ENCODE peak calls at places on chromosomes 6 and 20, in five cellular contexts. One of them, this sample, is unnamed. For H3K27me3, the result is how much of the 10 kb centered on the place peaks cover.

GRCh38 chr20:41655966-41656685 is 37.9 kb upstream of the CHD6 start:
- DNase-seq in esophagus muscularis mucosa: no peak
- DNase-seq in CD8-positive, alpha-beta T cell: no peak
- DNase-seq in hepatocyte: no peak
- DNase-seq in heart right ventricle: no peak
- DNase-seq in this sample: peak

GRCh38 chr6:2843138-2843740 is 1.6 kb upstream of the SERPINB1 start:
- DNase-seq in hepatocyte: no peak
- DNase-seq in esophagus muscularis mucosa: peak
- DNase-seq in CD8-positive, alpha-beta T cell: no peak
- DNase-seq in heart right ventricle: no peak
- DNase-seq in this sample: no peak

GRCh38 chr6:31621991-31622390 is 1.5 kb downstream of the PRRC2A start:
- DNase-seq in heart right ventricle: no peak
- DNase-seq in hepatocyte: no peak
- DNase-seq in CD8-positive, alpha-beta T cell: no peak
- DNase-seq in esophagus muscularis mucosa: no peak
- DNase-seq in this sample: no peak

GRCh38 chr20:37821691-37822655 is 81.0 kb upstream of the VSTM2L start:
- DNase-seq in esophagus muscularis mucosa: no peak
- DNase-seq in hepatocyte: peak
- DNase-seq in heart right ventricle: no peak
- DNase-seq in CD8-positive, alpha-beta T cell: no peak
- DNase-seq in this sample: no peak

GRCh38 chr6:38110407-38111025 is 291.0 kb downstream of the ZFAND3 start:
- DNase-seq in heart right ventricle: no peak
- DNase-seq in CD8-positive, alpha-beta T cell: no peak
- DNase-seq in hepatocyte: peak
- DNase-seq in esophagus muscularis mucosa: no peak
- DNase-seq in this sample: peak

GRCh38 chr6:163460307-163460782 is 45.8 kb downstream of the QKI start:
- DNase-seq in hepatocyte: no peak
- DNase-seq in heart right ventricle: no peak
- DNase-seq in CD8-positive, alpha-beta T cell: no peak
- DNase-seq in esophagus muscularis mucosa: no peak
- DNase-seq in this sample: no peak

GRCh38 chr6:166710084-166710483 is 83.0 kb upstream of the RPS6KA2 start:
- DNase-seq in esophagus muscularis mucosa: no peak
- DNase-seq in CD8-positive, alpha-beta T cell: no peak
- DNase-seq in heart right ventricle: no peak
- DNase-seq in hepatocyte: no peak
- DNase-seq in this sample: no peak

GRCh38 chr6:149716584-149716983 is 1.3 kb downstream of the LATS1 start:
- DNase-seq in hepatocyte: no peak
- DNase-seq in heart right ventricle: no peak
- DNase-seq in esophagus muscularis mucosa: no peak
- DNase-seq in CD8-positive, alpha-beta T cell: no peak
- DNase-seq in this sample: no peak

GRCh38 chr20:13279171-13279570 is 58.1 kb downstream of the ISM1 start:
- DNase-seq in esophagus muscularis mucosa: no peak
- DNase-seq in heart right ventricle: no peak
- DNase-seq in CD8-positive, alpha-beta T cell: no peak
- DNase-seq in hepatocyte: no peak
- DNase-seq in this sample: no peak

GRCh38 chr6:15299430-15300131 is 53.7 kb downstream of the JARID2 start:
- DNase-seq in esophagus muscularis mucosa: no peak
- DNase-seq in hepatocyte: peak
- DNase-seq in CD8-positive, alpha-beta T cell: peak
- DNase-seq in heart right ventricle: peak
- DNase-seq in this sample: no peak

GRCh38 chr20:41029150-41029872 is 689 bp downstream of the TOP1 start:
- DNase-seq in esophagus muscularis mucosa: no peak
- DNase-seq in heart right ventricle: peak
- DNase-seq in CD8-positive, alpha-beta T cell: peak
- DNase-seq in hepatocyte: peak
- DNase-seq in this sample: peak

GRCh38 chr6:5030596-5031136 is 26.8 kb upstream of the RPP40 start:
- DNase-seq in hepatocyte: peak
- DNase-seq in esophagus muscularis mucosa: no peak
- DNase-seq in heart right ventricle: peak
- DNase-seq in CD8-positive, alpha-beta T cell: peak
- DNase-seq in this sample: peak

GRCh38 chr6:20197251-20197650 is 15.0 kb downstream of the MBOAT1 start:
- DNase-seq in heart right ventricle: no peak
- DNase-seq in esophagus muscularis mucosa: no peak
- DNase-seq in hepatocyte: no peak
- DNase-seq in CD8-positive, alpha-beta T cell: no peak
- DNase-seq in this sample: no peak

GRCh38 chr6:32885698-32886286 is 31.8 kb downstream of the PSMB9 start:
- DNase-seq in CD8-positive, alpha-beta T cell: no peak
- DNase-seq in hepatocyte: peak
- DNase-seq in heart right ventricle: no peak
- DNase-seq in esophagus muscularis mucosa: no peak
- DNase-seq in this sample: no peak

GRCh38 chr6:125094563-125094962 is 59.0 kb upstream of the TPD52L1 start:
- DNase-seq in esophagus muscularis mucosa: no peak
- DNase-seq in CD8-positive, alpha-beta T cell: no peak
- DNase-seq in hepatocyte: no peak
- DNase-seq in heart right ventricle: no peak
- DNase-seq in this sample: no peak

GRCh38 chr6:70312165-70312564 is 9.3 kb upstream of the COL9A1 start:
- DNase-seq in heart right ventricle: no peak
- DNase-seq in hepatocyte: no peak
- DNase-seq in CD8-positive, alpha-beta T cell: no peak
- DNase-seq in esophagus muscularis mucosa: no peak
- DNase-seq in this sample: no peak

GRCh38 chr20:29873946-29874345 is 1383.5 kb upstream of the DEFB115 start:
- DNase-seq in esophagus muscularis mucosa: peak
- DNase-seq in heart right ventricle: peak
- DNase-seq in CD8-positive, alpha-beta T cell: no peak
- DNase-seq in hepatocyte: peak
- DNase-seq in this sample: peak

GRCh38 chr6:2503816-2504494 is 246.8 kb downstream of the MYLK4 start:
- DNase-seq in CD8-positive, alpha-beta T cell: no peak
- DNase-seq in heart right ventricle: no peak
- DNase-seq in esophagus muscularis mucosa: no peak
- DNase-seq in hepatocyte: no peak
- DNase-seq in this sample: no peak

GRCh38 chr6:1136856-1137255 is 175.0 kb upstream of the FOXQ1 start:
- DNase-seq in heart right ventricle: no peak
- DNase-seq in CD8-positive, alpha-beta T cell: no peak
- DNase-seq in hepatocyte: no peak
- DNase-seq in esophagus muscularis mucosa: peak
- DNase-seq in this sample: no peak

GRCh38 chr6:3789896-3790558 is 38.5 kb upstream of the PXDC1 start:
- DNase-seq in CD8-positive, alpha-beta T cell: no peak
- DNase-seq in esophagus muscularis mucosa: no peak
- DNase-seq in heart right ventricle: no peak
- DNase-seq in hepatocyte: no peak
- DNase-seq in this sample: no peak

GRCh38 chr6:11732036-11732545 is 46.5 kb downstream of the ADTRP start:
- DNase-seq in heart right ventricle: peak
- DNase-seq in hepatocyte: no peak
- DNase-seq in esophagus muscularis mucosa: no peak
- DNase-seq in CD8-positive, alpha-beta T cell: no peak
- DNase-seq in this sample: no peak

GRCh38 chr6:138499303-138499991 is at the start of gene NHSL1:
- DNase-seq in CD8-positive, alpha-beta T cell: no peak
- DNase-seq in esophagus muscularis mucosa: no peak
- DNase-seq in heart right ventricle: no peak
- DNase-seq in hepatocyte: peak
- DNase-seq in this sample: no peak

DNA sequence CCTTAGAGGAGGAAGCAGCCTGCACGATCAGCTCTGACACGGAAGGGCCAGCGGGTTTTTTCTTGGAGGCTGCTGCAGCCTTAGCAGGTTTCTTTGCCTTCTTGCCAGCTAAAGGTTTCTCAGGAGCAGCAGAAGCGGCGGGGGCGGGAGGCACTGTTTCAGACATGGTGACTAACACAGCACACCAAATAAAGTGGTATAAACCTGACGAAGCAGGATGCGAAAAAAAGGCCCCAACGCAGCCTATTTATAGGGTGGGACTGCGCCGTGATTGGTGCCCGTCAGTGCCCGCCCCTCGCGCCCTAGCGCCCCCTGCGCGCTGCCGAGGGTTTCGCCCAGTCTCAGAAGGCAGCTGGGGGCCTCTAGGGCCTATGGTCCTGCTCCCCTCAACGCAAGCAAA is 55.0 kb downstream of the TRIM38 start:
- DNase-seq in CD8-positive, alpha-beta T cell: no peak
- DNase-seq in esophagus muscularis mucosa: no peak
- DNase-seq in hepatocyte: no peak
- DNase-seq in heart right ventricle: peak
- DNase-seq in this sample: no peak
- TF ChIP-seq CTCF in CD8-positive, alpha-beta T cell: no peak
- TF ChIP-seq CTCF in esophagus muscularis mucosa: peak
- TF ChIP-seq CTCF in hepatocyte: no peak
- TF ChIP-seq CTCF in heart right ventricle: peak
- TF ChIP-seq CTCF in this sample: no peak

DNA sequence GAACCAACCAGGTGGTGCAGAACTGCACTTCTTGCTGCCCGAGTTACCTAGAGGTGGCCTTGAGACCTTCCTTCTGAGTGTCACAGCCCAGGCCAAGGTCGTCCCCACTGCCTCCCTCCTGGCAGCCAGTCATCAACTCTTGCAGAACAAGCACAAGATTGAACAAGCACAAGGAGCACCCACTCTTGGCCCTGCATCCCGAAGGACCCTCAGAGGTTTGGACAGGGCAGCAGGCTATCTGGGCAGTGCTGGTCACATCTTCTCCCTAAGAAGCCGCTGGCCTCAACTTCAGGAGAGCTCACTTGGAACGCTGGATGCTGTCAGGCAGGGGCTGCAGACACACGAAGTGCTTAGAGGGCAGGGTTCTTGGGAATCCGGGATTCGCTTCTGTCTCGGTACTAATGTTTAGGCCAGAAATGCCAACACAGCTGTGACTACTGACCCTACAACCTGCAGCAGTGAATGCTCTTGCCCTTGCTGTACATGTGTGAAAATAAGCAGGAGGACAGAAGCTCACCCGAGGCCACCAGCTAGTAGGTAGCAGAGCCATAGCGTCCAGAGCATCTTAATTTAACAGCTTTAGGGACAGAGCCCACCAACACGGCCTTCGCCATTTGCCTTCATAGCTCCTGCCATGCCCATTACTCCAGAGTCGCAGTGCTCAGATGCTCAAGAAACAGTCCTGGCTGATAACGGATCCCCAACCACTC is 4.0 kb upstream of the ACSS1 start:
- DNase-seq in heart right ventricle: no peak
- DNase-seq in esophagus muscularis mucosa: no peak
- DNase-seq in CD8-positive, alpha-beta T cell: no peak
- DNase-seq in hepatocyte: no peak
- DNase-seq in this sample: no peak
- H3K27me3 ChIP-seq in heart right ventricle: under half
- H3K27me3 ChIP-seq in esophagus muscularis mucosa: under half
- H3K27me3 ChIP-seq in CD8-positive, alpha-beta T cell: under half
- H3K27me3 ChIP-seq in hepatocyte: under half
- H3K27me3 ChIP-seq in this sample: half or more

DNA sequence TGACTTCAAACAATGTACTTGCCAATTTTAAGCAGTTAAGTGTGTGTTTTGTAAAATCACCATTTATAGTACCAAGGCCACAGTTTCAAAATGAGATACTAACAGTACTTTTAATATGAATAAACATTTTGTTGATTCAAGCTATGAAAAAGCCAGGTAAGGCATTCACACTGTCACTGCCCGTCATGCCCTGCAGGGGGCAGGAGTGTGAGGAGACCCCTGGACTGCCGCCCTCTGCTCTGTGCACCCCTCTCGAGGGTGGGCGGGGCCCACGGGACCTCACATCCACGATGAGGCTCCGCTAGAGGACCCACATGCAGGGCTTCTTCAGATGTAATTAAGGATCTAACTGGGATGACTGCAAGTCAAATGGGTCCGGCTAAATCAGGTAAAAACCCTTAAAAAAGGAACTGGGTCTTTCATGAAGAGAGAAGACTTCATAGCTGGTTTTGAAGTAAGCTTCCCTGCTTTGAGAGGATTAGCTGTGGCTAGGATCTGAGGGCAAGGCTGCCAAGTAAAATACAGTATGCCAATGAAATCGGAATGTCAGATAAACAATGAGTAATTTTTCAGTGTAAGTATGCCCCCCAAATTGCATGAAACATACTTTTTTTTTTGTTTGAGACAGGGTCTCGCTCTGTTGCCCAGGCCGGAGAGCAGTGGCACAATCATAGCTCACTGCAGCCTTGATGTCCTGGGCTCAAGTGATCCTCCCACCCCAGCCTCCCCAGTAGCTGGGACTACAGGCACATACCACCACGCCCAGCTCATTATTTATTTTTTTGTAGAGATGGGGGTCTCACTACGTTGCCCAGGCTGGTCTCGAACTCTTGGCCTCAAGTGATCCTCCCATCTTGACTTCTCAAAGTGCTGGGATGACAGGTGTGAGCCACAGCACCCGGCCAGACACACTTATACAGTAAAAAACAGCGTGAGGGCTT is 18.7 kb downstream of the DIDO1 start:
- DNase-seq in esophagus muscularis mucosa: no peak
- DNase-seq in CD8-positive, alpha-beta T cell: no peak
- DNase-seq in heart right ventricle: no peak
- DNase-seq in hepatocyte: no peak
- DNase-seq in this sample: peak
- TF ChIP-seq CTCF in esophagus muscularis mucosa: no peak
- TF ChIP-seq CTCF in CD8-positive, alpha-beta T cell: peak
- TF ChIP-seq CTCF in heart right ventricle: no peak
- TF ChIP-seq CTCF in hepatocyte: peak
- TF ChIP-seq CTCF in this sample: peak

DNA sequence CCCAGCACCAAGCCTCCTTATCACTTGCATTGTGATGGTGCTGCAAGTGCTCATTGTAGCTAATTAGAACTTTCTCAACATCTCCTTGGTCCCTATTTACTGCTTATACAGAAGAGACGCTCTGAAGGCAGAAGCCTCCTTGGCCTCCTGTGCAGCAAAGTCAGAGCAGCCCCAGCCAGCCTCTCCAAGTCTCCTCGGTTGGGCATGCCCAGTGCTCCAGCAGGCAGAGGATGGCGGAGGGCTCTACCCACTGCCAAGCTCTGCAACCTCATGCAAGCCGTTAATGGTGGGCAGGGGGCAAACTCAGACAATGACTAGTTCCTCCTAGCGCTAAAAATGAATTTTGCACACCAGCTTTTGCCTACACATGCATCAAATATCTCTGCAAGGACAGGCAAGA is 27.8 kb downstream of the NOL4L start:
- DNase-seq in heart right ventricle: no peak
- DNase-seq in hepatocyte: no peak
- DNase-seq in CD8-positive, alpha-beta T cell: no peak
- DNase-seq in esophagus muscularis mucosa: no peak
- DNase-seq in this sample: no peak
- H3K27me3 ChIP-seq in heart right ventricle: under half
- H3K27me3 ChIP-seq in hepatocyte: under half
- H3K27me3 ChIP-seq in CD8-positive, alpha-beta T cell: under half
- H3K27me3 ChIP-seq in esophagus muscularis mucosa: under half
- H3K27me3 ChIP-seq in this sample: under half

DNA sequence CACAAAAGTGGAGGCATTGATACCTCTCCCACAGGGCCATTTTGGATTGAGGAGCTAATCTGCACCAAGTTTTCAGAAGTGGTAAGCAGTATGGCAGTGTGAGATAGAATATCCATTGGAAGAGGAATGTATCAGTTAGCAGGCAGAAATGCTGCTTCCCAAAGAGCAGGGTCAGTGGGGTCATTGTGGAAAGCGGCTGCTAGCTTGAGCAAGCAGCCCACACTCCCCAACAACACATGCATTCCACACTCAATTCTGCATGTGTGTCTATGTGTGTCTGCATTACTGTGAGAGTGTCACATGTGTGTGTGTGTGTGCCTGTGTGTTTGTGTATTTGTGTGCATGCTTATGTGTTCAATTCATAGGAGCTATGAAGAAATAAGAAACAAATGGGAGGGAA is 190.9 kb upstream of the FOXA2 start:
- DNase-seq in esophagus muscularis mucosa: no peak
- DNase-seq in hepatocyte: no peak
- DNase-seq in CD8-positive, alpha-beta T cell: no peak
- DNase-seq in heart right ventricle: no peak
- DNase-seq in this sample: no peak
- TF ChIP-seq CTCF in esophagus muscularis mucosa: no peak
- TF ChIP-seq CTCF in hepatocyte: no peak
- TF ChIP-seq CTCF in CD8-positive, alpha-beta T cell: no peak
- TF ChIP-seq CTCF in heart right ventricle: no peak
- TF ChIP-seq CTCF in this sample: no peak

This sample was measured in BE2C.